ENCODE peak calls at places on chromosomes 12 and 14, in seven cellular contexts. One of them, this sample, is unnamed. For H3K36me3, the result is how much of the 10 kb centered on the place peaks cover.

GRCh38 chr14:89252887-89253532 is 164.0 kb downstream of the FOXN3 start:
- DNase-seq in pancreas: no peak
- DNase-seq in fibroblast of lung: peak
- DNase-seq in kidney epithelial cell: no peak
- DNase-seq in RWPE2: no peak
- DNase-seq in lung: no peak
- DNase-seq in heart right ventricle: no peak
- DNase-seq in this sample: no peak

GRCh38 chr12:67698711-67699603 is 50.4 kb downstream of the DYRK2 start:
- DNase-seq in kidney epithelial cell: no peak
- DNase-seq in RWPE2: no peak
- DNase-seq in pancreas: no peak
- DNase-seq in heart right ventricle: no peak
- DNase-seq in fibroblast of lung: peak
- DNase-seq in lung: no peak
- DNase-seq in this sample: no peak

GRCh38 chr12:25957898-25958253 is 606 bp upstream of the RASSF8 start:
- DNase-seq in fibroblast of lung: peak
- DNase-seq in heart right ventricle: no peak
- DNase-seq in RWPE2: no peak
- DNase-seq in pancreas: no peak
- DNase-seq in lung: no peak
- DNase-seq in kidney epithelial cell: no peak
- DNase-seq in this sample: no peak

GRCh38 chr14:99571303-99571986 is 32.6 kb downstream of the CCDC85C start:
- DNase-seq in pancreas: no peak
- DNase-seq in heart right ventricle: no peak
- DNase-seq in kidney epithelial cell: no peak
- DNase-seq in RWPE2: no peak
- DNase-seq in lung: no peak
- DNase-seq in fibroblast of lung: no peak
- DNase-seq in this sample: peak

GRCh38 chr14:64966976-64967375 is 5.2 kb downstream of the RAB15 start:
- DNase-seq in pancreas: no peak
- DNase-seq in kidney epithelial cell: no peak
- DNase-seq in RWPE2: no peak
- DNase-seq in lung: peak
- DNase-seq in fibroblast of lung: no peak
- DNase-seq in heart right ventricle: no peak
- DNase-seq in this sample: no peak

GRCh38 chr12:49564241-49565118 is 3.5 kb downstream of the MCRS1 start:
- DNase-seq in fibroblast of lung: no peak
- DNase-seq in pancreas: no peak
- DNase-seq in kidney epithelial cell: no peak
- DNase-seq in heart right ventricle: no peak
- DNase-seq in RWPE2: no peak
- DNase-seq in lung: no peak
- DNase-seq in this sample: no peak

GRCh38 chr14:98226411-98226810 is 1045.6 kb downstream of the BCL11B start:
- DNase-seq in RWPE2: no peak
- DNase-seq in kidney epithelial cell: no peak
- DNase-seq in lung: no peak
- DNase-seq in fibroblast of lung: no peak
- DNase-seq in heart right ventricle: no peak
- DNase-seq in pancreas: no peak
- DNase-seq in this sample: no peak

GRCh38 chr14:72754949-72755348 is 139.0 kb downstream of the DPF3 start:
- DNase-seq in RWPE2: no peak
- DNase-seq in pancreas: no peak
- DNase-seq in fibroblast of lung: no peak
- DNase-seq in lung: peak
- DNase-seq in heart right ventricle: no peak
- DNase-seq in kidney epithelial cell: no peak
- DNase-seq in this sample: no peak

GRCh38 chr12:61137677-61138380 is 1122.4 kb upstream of the USP15 start:
- DNase-seq in kidney epithelial cell: no peak
- DNase-seq in pancreas: no peak
- DNase-seq in heart right ventricle: no peak
- DNase-seq in lung: no peak
- DNase-seq in fibroblast of lung: no peak
- DNase-seq in RWPE2: no peak
- DNase-seq in this sample: no peak

GRCh38 chr14:105398726-105399440 is 545 bp downstream of the TEX22 start:
- DNase-seq in kidney epithelial cell: no peak
- DNase-seq in fibroblast of lung: no peak
- DNase-seq in lung: no peak
- DNase-seq in pancreas: peak
- DNase-seq in RWPE2: no peak
- DNase-seq in heart right ventricle: no peak
- DNase-seq in this sample: no peak

GRCh38 chr12:92759634-92760268 is 57.0 kb downstream of the PLEKHG7 start:
- DNase-seq in heart right ventricle: no peak
- DNase-seq in RWPE2: no peak
- DNase-seq in kidney epithelial cell: peak
- DNase-seq in pancreas: no peak
- DNase-seq in fibroblast of lung: peak
- DNase-seq in lung: no peak
- DNase-seq in this sample: no peak

GRCh38 chr12:28191018-28191595 is 851 bp downstream of the CCDC91 start:
- DNase-seq in fibroblast of lung: no peak
- DNase-seq in heart right ventricle: peak
- DNase-seq in lung: peak
- DNase-seq in RWPE2: no peak
- DNase-seq in pancreas: peak
- DNase-seq in kidney epithelial cell: no peak
- DNase-seq in this sample: no peak

GRCh38 chr14:33493990-33494389 is 456.9 kb downstream of the EGLN3 start:
- DNase-seq in pancreas: no peak
- DNase-seq in RWPE2: no peak
- DNase-seq in heart right ventricle: no peak
- DNase-seq in fibroblast of lung: no peak
- DNase-seq in kidney epithelial cell: no peak
- DNase-seq in lung: no peak
- DNase-seq in this sample: no peak

GRCh38 chr14:33505295-33505962 is 445.4 kb downstream of the EGLN3 start:
- DNase-seq in heart right ventricle: no peak
- DNase-seq in kidney epithelial cell: no peak
- DNase-seq in pancreas: no peak
- DNase-seq in fibroblast of lung: no peak
- DNase-seq in lung: no peak
- DNase-seq in RWPE2: no peak
- DNase-seq in this sample: no peak

DNA sequence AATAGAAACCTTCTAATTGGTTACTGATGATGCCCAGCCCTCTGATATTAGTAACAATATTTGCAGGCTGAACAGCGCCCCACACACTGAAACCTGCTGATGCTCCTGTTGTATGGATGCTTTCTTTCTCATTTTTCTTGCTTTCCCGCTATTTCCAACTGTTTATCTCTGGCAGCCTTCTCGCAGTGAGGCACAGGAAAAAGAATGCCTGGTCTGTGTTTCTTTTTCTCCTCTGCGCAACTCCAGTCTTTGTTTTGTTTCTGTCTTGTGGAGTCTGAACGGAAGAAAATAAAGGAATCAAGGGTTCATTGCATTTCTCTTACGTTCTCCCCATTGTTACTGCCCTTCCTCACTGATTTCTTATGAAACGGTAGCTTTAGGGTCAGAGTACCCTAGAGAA is 451.2 kb downstream of the EGLN3 start:
- DNase-seq in lung: no peak
- DNase-seq in kidney epithelial cell: no peak
- DNase-seq in RWPE2: no peak
- DNase-seq in pancreas: no peak
- DNase-seq in heart right ventricle: no peak
- DNase-seq in fibroblast of lung: no peak
- DNase-seq in this sample: no peak
- H3K4me3 ChIP-seq in lung: no peak
- H3K4me3 ChIP-seq in kidney epithelial cell: no peak
- H3K4me3 ChIP-seq in RWPE2: no peak
- H3K4me3 ChIP-seq in pancreas: no peak
- H3K4me3 ChIP-seq in heart right ventricle: peak
- H3K4me3 ChIP-seq in fibroblast of lung: no peak
- H3K4me3 ChIP-seq in this sample: no peak

GRCh38 chr14:60188115-60188514 is 22.9 kb upstream of the DHRS7 start:
- DNase-seq in pancreas: no peak
- DNase-seq in lung: no peak
- DNase-seq in heart right ventricle: no peak
- DNase-seq in RWPE2: no peak
- DNase-seq in fibroblast of lung: peak
- DNase-seq in kidney epithelial cell: no peak
- DNase-seq in this sample: no peak

GRCh38 chr14:60195179-60195810 is 30.1 kb upstream of the DHRS7 start:
- DNase-seq in fibroblast of lung: no peak
- DNase-seq in heart right ventricle: no peak
- DNase-seq in lung: no peak
- DNase-seq in RWPE2: no peak
- DNase-seq in pancreas: no peak
- DNase-seq in kidney epithelial cell: no peak
- DNase-seq in this sample: no peak

GRCh38 chr14:60188696-60189095 is 23.5 kb upstream of the DHRS7 start:
- DNase-seq in fibroblast of lung: no peak
- DNase-seq in heart right ventricle: no peak
- DNase-seq in lung: no peak
- DNase-seq in kidney epithelial cell: no peak
- DNase-seq in RWPE2: no peak
- DNase-seq in pancreas: no peak
- DNase-seq in this sample: no peak

GRCh38 chr14:60184597-60185555 is 19.7 kb upstream of the DHRS7 start:
- DNase-seq in fibroblast of lung: peak
- DNase-seq in heart right ventricle: no peak
- DNase-seq in RWPE2: no peak
- DNase-seq in lung: no peak
- DNase-seq in kidney epithelial cell: no peak
- DNase-seq in pancreas: no peak
- DNase-seq in this sample: no peak

DNA sequence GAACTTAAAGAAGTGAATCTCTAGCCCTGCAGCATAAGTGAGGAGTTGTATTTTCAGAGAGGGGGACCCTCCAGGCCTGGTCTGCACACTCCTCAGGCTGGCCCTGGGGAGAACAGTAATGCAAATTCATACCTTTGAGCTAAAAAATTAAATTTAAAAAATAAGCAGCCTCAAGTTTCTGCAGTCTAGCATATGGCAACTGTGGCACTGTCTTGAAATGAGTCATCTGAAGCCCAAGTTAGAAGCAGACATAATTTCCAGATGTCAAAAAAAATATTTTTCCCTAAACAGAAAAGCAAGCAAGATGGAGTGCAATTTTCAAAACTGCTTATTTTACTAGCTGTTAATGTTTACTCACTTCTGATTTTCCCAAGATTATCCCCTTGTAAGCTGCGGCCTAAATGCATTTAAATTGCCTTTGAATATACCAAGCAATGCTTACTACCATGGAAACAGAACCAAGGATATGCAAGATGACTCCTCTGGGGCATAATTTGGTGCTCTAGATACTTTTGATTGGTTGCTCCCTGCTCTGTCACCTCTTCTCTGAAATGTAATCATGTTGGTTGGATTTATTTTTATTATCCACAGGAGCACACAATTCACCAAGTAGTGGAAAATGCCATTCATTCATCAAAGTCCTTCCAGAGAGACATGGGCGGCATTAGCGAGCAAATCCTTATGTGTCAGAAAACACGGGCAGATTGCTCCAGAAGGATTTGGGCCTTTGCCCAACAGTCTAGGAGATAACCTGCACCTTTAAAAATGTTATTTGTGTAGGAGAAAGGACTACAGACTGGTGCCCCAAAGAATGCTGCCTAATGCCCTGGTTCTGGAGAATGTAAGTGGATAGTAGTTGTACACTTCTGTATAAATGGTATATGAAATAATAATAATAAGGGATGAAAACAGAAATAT is 25.0 kb upstream of the DHRS7 start:
- DNase-seq in heart right ventricle: no peak
- DNase-seq in kidney epithelial cell: no peak
- DNase-seq in fibroblast of lung: peak
- DNase-seq in pancreas: no peak
- DNase-seq in RWPE2: no peak
- DNase-seq in lung: no peak
- DNase-seq in this sample: no peak
- TF ChIP-seq CTCF in heart right ventricle: no peak
- TF ChIP-seq CTCF in kidney epithelial cell: no peak
- TF ChIP-seq CTCF in fibroblast of lung: no peak
- TF ChIP-seq CTCF in pancreas: no peak
- TF ChIP-seq CTCF in RWPE2: no peak
- TF ChIP-seq CTCF in lung: no peak
- TF ChIP-seq CTCF in this sample: no peak

GRCh38 chr14:91339076-91339475 is 78.5 kb downstream of the CCDC88C start:
- DNase-seq in heart right ventricle: no peak
- DNase-seq in RWPE2: no peak
- DNase-seq in kidney epithelial cell: no peak
- DNase-seq in fibroblast of lung: no peak
- DNase-seq in lung: no peak
- DNase-seq in pancreas: no peak
- DNase-seq in this sample: no peak
- H3K36me3 ChIP-seq in heart right ventricle: under half
- H3K36me3 ChIP-seq in RWPE2: under half
- H3K36me3 ChIP-seq in kidney epithelial cell: under half
- H3K36me3 ChIP-seq in fibroblast of lung: under half
- H3K36me3 ChIP-seq in lung: under half
- H3K36me3 ChIP-seq in pancreas: under half
- H3K36me3 ChIP-seq in this sample: under half

DNA sequence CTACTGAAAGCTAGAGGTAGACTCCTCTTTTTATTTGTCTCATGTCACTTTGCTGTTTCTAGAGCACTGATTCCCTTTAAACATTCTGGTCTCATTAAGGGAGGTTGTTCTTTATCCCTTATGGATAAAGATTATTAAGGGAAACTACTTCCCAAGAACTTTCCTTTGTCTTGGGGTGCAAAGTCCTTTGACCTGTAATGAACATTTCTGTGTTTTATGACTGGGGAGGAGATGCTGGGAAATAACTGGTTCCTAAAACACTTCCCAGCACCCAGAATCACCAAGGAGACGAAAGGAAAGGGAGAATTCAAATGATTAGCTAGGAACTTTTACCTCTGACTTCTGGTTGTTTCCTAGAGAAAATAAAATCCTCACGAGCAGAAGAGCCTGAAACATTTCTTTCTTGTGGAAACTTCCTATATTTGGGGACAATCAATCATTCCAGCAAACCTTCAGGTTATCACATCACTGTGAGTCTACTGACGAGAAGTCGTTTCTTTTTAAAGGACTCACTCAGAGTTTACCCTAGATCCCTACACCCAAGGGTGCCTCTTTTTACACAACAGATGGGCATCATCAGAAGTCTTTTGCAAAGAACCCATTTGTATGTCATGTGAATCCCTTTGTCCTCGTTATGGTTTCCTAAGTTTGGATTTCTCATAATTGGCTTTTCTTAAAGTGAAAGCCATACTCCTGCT is 63.4 kb upstream of the ACTN1 start:
- DNase-seq in kidney epithelial cell: no peak
- DNase-seq in lung: no peak
- DNase-seq in pancreas: no peak
- DNase-seq in heart right ventricle: no peak
- DNase-seq in RWPE2: no peak
- DNase-seq in fibroblast of lung: no peak
- DNase-seq in this sample: no peak
- H3K4me3 ChIP-seq in kidney epithelial cell: no peak
- H3K4me3 ChIP-seq in lung: no peak
- H3K4me3 ChIP-seq in pancreas: no peak
- H3K4me3 ChIP-seq in heart right ventricle: no peak
- H3K4me3 ChIP-seq in RWPE2: no peak
- H3K4me3 ChIP-seq in fibroblast of lung: no peak
- H3K4me3 ChIP-seq in this sample: no peak

This sample was measured in right lobe of liver.